ENCODE peak calls at places on chromosomes 12 and 14, in nine cellular contexts. M is SK-N-SH, E is HCT116, J is Panc1, F is A549, G is HL-60, U is K562, C is HepG2, V is GM12878. Y is an unnamed sample.
A peak's percentile ranks its signal among the peaks of the same experiment; 100 is the strongest.

GRCh38 chr14:72894623-72895378 is 900 bp upstream of the DPF3 start:
- DNase-seq in M (peak; percentile 34), E (no peak), J (no peak), F (no peak), G (no peak), U (peak; percentile 35), C (no peak), V (no peak), Y (peak; percentile 68)

GRCh38 chr14:57051633-57052032 is 217.1 kb downstream of the EXOC5 start:
- DNase-seq in M (no peak), E (no peak), J (no peak), F (no peak), G (no peak), U (no peak), C (no peak), V (no peak), Y (peak; percentile 70)

GRCh38 chr12:13234045-13234641 is 37.6 kb downstream of the EMP1 start:
- DNase-seq in M (peak; percentile 46), E (peak; percentile 61), J (no peak), F (peak; percentile 73), G (peak; percentile 35), U (peak; percentile 36), C (peak; percentile 34), V (no peak), Y (peak; percentile 88)

GRCh38 chr14:74747237-74747636 is 15.9 kb upstream of the YLPM1 start:
- DNase-seq in M (no peak), E (no peak), J (no peak), F (no peak), G (no peak), U (no peak), C (no peak), V (no peak), Y (no peak)

GRCh38 chr12:124321040-124321481 is 26.2 kb downstream of the RFLNA start:
- DNase-seq in M (peak; percentile 77), E (no peak), J (peak; percentile 39), F (peak; percentile 71), G (peak; percentile 60), U (peak; percentile 77), C (peak; percentile 24), V (peak; percentile 24), Y (peak; percentile 78)

GRCh38 chr12:6866920-6867406 is 368 bp upstream of the TPI1 start:
- DNase-seq in M (no peak), E (no peak), J (no peak), F (no peak), G (no peak), U (no peak), C (no peak), V (no peak), Y (no peak)

GRCh38 chr12:117091758-117092510 is 7.3 kb downstream of the TESC start:
- DNase-seq in M (no peak), E (no peak), J (no peak), F (no peak), G (no peak), U (no peak), C (peak; percentile 30), V (no peak), Y (no peak)

GRCh38 chr14:72763892-72764291 is 130.0 kb downstream of the DPF3 start:
- DNase-seq in M (no peak), E (no peak), J (no peak), F (no peak), G (no peak), U (no peak), C (no peak), V (no peak), Y (peak; percentile 31)

GRCh38 chr12:123900898-123901376 is 71.7 kb downstream of the CCDC92 start:
- DNase-seq in M (no peak), E (no peak), J (no peak), F (no peak), G (no peak), U (no peak), C (no peak), V (no peak), Y (peak; percentile 78)

GRCh38 chr12:42612258-42612608 is 22.7 kb upstream of the PRICKLE1 start:
- DNase-seq in M (no peak), E (no peak), J (no peak), F (no peak), G (no peak), U (no peak), C (no peak), V (no peak), Y (no peak)

GRCh38 chr12:106780010-106780625 is 5.6 kb downstream of the RIC8B start:
- DNase-seq in M (peak; percentile 42), E (no peak), J (no peak), F (no peak), G (no peak), U (peak; percentile 69), C (no peak), V (no peak), Y (no peak)

GRCh38 chr14:70926187-70926830 is 19.1 kb downstream of the PCNX1 start:
- DNase-seq in M (no peak), E (no peak), J (no peak), F (no peak), G (no peak), U (no peak), C (no peak), V (no peak), Y (no peak)

GRCh38 chr14:63473194-63473788 is 69.9 kb downstream of the PPP2R5E start:
- DNase-seq in M (no peak), E (no peak), J (no peak), F (no peak), G (peak; percentile 32), U (no peak), C (no peak), V (no peak), Y (no peak)

GRCh38 chr12:84874125-84874824 is 38.3 kb downstream of the SLC6A15 start:
- DNase-seq in M (peak; percentile 38), E (peak; percentile 55), J (peak; percentile 10), F (peak; percentile 10), G (peak; percentile 2), U (peak; percentile 10), C (peak; percentile 38), V (no peak), Y (peak; percentile 82)

DNA sequence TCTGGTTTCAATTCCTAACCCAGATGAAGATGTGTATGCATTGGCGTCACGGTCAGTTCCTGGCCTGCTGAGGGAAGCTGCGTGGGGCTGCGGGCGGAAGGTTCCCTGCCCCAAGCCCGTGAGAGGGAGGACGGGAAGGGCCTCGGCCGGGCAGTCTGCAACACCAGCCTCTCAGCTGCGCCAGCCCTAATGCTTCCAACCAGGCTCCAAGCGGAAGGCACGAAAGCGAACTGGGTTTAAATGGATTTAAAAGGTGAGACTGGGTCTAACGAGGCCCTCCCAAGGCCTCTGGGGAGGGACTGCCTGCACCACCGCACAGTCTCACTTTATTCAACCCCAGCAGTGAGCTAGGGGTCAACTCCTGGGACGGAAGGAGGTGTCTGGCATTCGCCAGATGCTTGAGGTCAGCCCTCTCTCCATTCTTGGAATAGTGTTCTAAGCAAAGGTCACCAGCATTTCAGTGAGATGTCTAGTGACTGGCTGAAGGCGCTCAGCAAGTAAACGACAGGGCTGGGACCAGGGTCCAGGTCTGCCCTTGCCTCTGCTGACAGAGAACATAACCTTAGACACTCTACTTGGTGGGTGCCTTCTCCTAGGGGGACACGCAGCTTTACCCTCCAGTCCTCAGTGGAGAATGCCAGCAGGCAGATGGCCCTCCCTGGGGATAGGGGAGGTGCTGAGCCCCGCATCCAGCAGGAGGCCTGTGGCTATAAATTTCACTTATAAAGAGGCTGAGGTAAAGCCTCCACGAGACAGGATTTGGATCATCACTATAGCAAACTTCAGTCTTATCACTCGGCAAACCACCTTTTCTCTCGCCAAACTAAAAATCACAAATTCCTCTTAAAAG is 92.2 kb downstream of the PIWIL1 start:
- DNase-seq in M (no peak), E (no peak), J (no peak), F (no peak), G (no peak), U (no peak), C (no peak), V (no peak), Y (no peak)
- TF ChIP-seq REST in M (no peak), E (no peak), J (no peak), F (no peak), G (no peak), U (no peak), C (no peak), V (no peak), Y (no peak)

DNA sequence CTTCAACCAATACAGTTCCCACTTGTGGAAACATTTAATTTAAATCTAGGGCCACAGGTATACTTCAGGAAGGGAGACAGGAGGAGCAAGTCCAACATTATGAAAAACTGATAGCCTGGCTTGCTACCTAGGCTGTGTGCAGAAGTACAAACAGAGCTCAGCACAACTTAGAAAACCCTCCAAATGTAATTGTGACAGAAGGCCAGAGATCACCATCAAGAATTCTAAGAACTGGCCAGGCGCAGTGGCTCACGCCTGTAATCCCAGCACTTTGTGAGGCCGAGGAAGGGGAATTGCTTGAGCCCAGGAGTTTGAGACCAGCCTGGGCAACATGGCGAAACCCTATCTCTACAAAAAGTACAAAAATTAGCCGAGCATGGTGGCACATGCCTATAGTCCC is 14.1 kb downstream of the ATP2B1 start:
- DNase-seq in M (no peak), E (no peak), J (no peak), F (no peak), G (no peak), U (no peak), C (no peak), V (no peak), Y (no peak)
- TF ChIP-seq REST in M (no peak), E (no peak), J (no peak), F (no peak), G (no peak), U (no peak), C (no peak), V (no peak), Y (no peak)

GRCh38 chr14:35944847-35945246 is 118.7 kb downstream of the BRMS1L start:
- DNase-seq in M (peak; percentile 17), E (peak; percentile 64), J (no peak), F (peak; percentile 31), G (no peak), U (peak; percentile 5), C (peak; percentile 57), V (no peak), Y (peak; percentile 81)
- TF ChIP-seq REST in M (no peak), E (no peak), J (no peak), F (no peak), G (no peak), U (no peak), C (no peak), V (no peak), Y (no peak)

GRCh38 chr14:76510255-76510654 is 134.3 kb downstream of the ESRRB start:
- DNase-seq in M (no peak), E (no peak), J (no peak), F (no peak), G (no peak), U (no peak), C (no peak), V (no peak), Y (no peak)

GRCh38 chr14:76516884-76517283 is 140.9 kb downstream of the ESRRB start:
- DNase-seq in M (no peak), E (no peak), J (no peak), F (no peak), G (no peak), U (no peak), C (no peak), V (no peak), Y (no peak)

GRCh38 chr14:76509291-76509690 is 133.4 kb downstream of the ESRRB start:
- DNase-seq in M (no peak), E (no peak), J (no peak), F (no peak), G (no peak), U (no peak), C (no peak), V (no peak), Y (no peak)

GRCh38 chr14:76518366-76518765 is 142.4 kb downstream of the ESRRB start:
- DNase-seq in M (no peak), E (no peak), J (no peak), F (no peak), G (no peak), U (no peak), C (no peak), V (no peak), Y (no peak)

GRCh38 chr14:76514599-76514998 is 138.7 kb downstream of the ESRRB start:
- DNase-seq in M (no peak), E (peak; percentile 48), J (no peak), F (peak; percentile 63), G (peak; percentile 46), U (peak; percentile 43), C (peak; percentile 58), V (no peak), Y (no peak)
- TF ChIP-seq REST in M (no peak), E (no peak), J (no peak), F (no peak), G (no peak), U (no peak), C (no peak), V (no peak), Y (no peak)

Y was measured in GM23338.